ENCODE peak calls at places on chromosome 13, in nine cellular contexts. K is fibroblast of lung; X is stimulated activated naive CD8-positive, alpha-beta T cell treated with anti-CD3 and anti-CD28 coated beads, Interleukin-15, Interleukin-2, amounts not matched to agents 100 U/mL and 50 U/mL, for 24 hours; J is SW480; U is activated T-helper 1 cell treated with anti-CD3 and anti-CD28 coated beads, Interleukin-2, amount 50 U/mL, for 16 hours; F is NCI-H446; T is pancreas; Z is activated naive CD4-positive, alpha-beta T cell treated with Interleukin-2 at 50 U/mL for 16 hours; S is HFF-Myc. E is an unnamed sample.
A peak's percentile ranks its signal among the peaks of the same experiment; 100 is the strongest.

GRCh38 chr13:86684402-86684801 is 885.2 kb upstream of the SLITRK6 start:
- DNase-seq in X (no peak), F (no peak), K (peak; percentile 66), Z (no peak), S (no peak), T (no peak), U (no peak), J (no peak), E (no peak)

GRCh38 chr13:99314640-99315176 is 7.5 kb upstream of the GPR183 start:
- DNase-seq in F (no peak), J (peak; percentile 99), T (no peak), K (peak; percentile 76), U (no peak), Z (peak; percentile 75), X (peak; percentile 64), S (peak; percentile 86), E (peak; percentile 52)

GRCh38 chr13:48221301-48222190 is 11.5 kb upstream of the ITM2B start:
- DNase-seq in U (no peak), X (no peak), Z (no peak), F (no peak), S (no peak), J (no peak), T (no peak), K (no peak), E (no peak)

GRCh38 chr13:105908581-105908980 is 626.9 kb downstream of the EFNB2 start:
- DNase-seq in T (no peak), U (no peak), X (peak; percentile 9), J (peak; percentile 39), F (no peak), Z (no peak), S (peak; percentile 9), K (peak; percentile 46), E (no peak)

GRCh38 chr13:28044608-28045007 is 55.8 kb downstream of the FLT3 start:
- DNase-seq in U (no peak), T (no peak), K (no peak), S (no peak), Z (no peak), F (no peak), X (no peak), J (no peak), E (no peak)

GRCh38 chr13:81304121-81304659 is 963.3 kb upstream of the SPRY2 start:
- DNase-seq in S (no peak), J (no peak), X (no peak), Z (no peak), F (no peak), K (no peak), U (no peak), T (no peak), E (no peak)

GRCh38 chr13:86932935-86933334 is 738.2 kb upstream of the SLITRK5 start:
- DNase-seq in Z (no peak), F (no peak), S (no peak), U (no peak), X (no peak), K (peak; percentile 14), J (no peak), T (no peak), E (no peak)

GRCh38 chr13:61013782-61014181 is 401.9 kb downstream of the PCDH20 start:
- DNase-seq in K (no peak), F (no peak), J (no peak), Z (no peak), U (no peak), S (no peak), T (no peak), X (no peak), E (no peak)

GRCh38 chr13:32262165-32262564 is 53.0 kb downstream of the ZAR1L start:
- DNase-seq in U (no peak), X (no peak), T (no peak), K (peak; percentile 38), Z (no peak), J (no peak), S (no peak), F (no peak), E (no peak)

GRCh38 chr13:75792526-75793187 is 156.5 kb downstream of the LMO7 start:
- DNase-seq in F (no peak), S (no peak), Z (no peak), J (no peak), X (no peak), K (peak; percentile 69), T (no peak), U (no peak), E (no peak)

GRCh38 chr13:92197669-92198068 is 799.2 kb downstream of the GPC5 start:
- DNase-seq in F (no peak), S (no peak), Z (no peak), K (peak; percentile 75), J (no peak), T (no peak), X (no peak), U (no peak), E (no peak)

E was measured in effector CD4-positive, alpha-beta T cell.